ENCODE peak calls at places on chromosomes 16 and 17, in five cellular contexts. One of them, this sample, is unnamed.

GRCh38 chr17:40107266-40107980 is 7.0 kb upstream of the NR1D1 start:
- DNase-seq in CD8-positive, alpha-beta T cell: peak; percentile 50
- DNase-seq in RWPE1: no peak
- DNase-seq in foreskin fibroblast: no peak
- DNase-seq in bronchial epithelial cell: no peak
- DNase-seq in this sample: no peak

GRCh38 chr17:5635949-5636348 is 51.6 kb upstream of the NLRP1 start:
- DNase-seq in CD8-positive, alpha-beta T cell: no peak
- DNase-seq in RWPE1: no peak
- DNase-seq in foreskin fibroblast: no peak
- DNase-seq in bronchial epithelial cell: no peak
- DNase-seq in this sample: no peak

GRCh38 chr16:58019866-58020538 is 5.6 kb upstream of the MMP15 start:
- DNase-seq in RWPE1: no peak
- DNase-seq in foreskin fibroblast: no peak
- DNase-seq in CD8-positive, alpha-beta T cell: no peak
- DNase-seq in bronchial epithelial cell: no peak
- DNase-seq in this sample: no peak

GRCh38 chr17:41308251-41308917 is 725 bp downstream of the KRTAP16-1 start:
- DNase-seq in bronchial epithelial cell: peak; percentile 10
- DNase-seq in foreskin fibroblast: peak; percentile 17
- DNase-seq in RWPE1: no peak
- DNase-seq in CD8-positive, alpha-beta T cell: peak; percentile 95
- DNase-seq in this sample: peak; percentile 46

GRCh38 chr17:80110927-80111701 is 9.7 kb downstream of the GAA start:
- DNase-seq in CD8-positive, alpha-beta T cell: no peak
- DNase-seq in bronchial epithelial cell: no peak
- DNase-seq in RWPE1: no peak
- DNase-seq in foreskin fibroblast: no peak
- DNase-seq in this sample: no peak

GRCh38 chr16:82835487-82836160 is 208.9 kb downstream of the CDH13 start:
- DNase-seq in bronchial epithelial cell: peak; percentile 61
- DNase-seq in foreskin fibroblast: no peak
- DNase-seq in RWPE1: no peak
- DNase-seq in CD8-positive, alpha-beta T cell: no peak
- DNase-seq in this sample: no peak

GRCh38 chr16:47880653-47881052 is 275.1 kb downstream of the ABCC12 start:
- DNase-seq in foreskin fibroblast: no peak
- DNase-seq in CD8-positive, alpha-beta T cell: no peak
- DNase-seq in bronchial epithelial cell: no peak
- DNase-seq in RWPE1: no peak
- DNase-seq in this sample: no peak

GRCh38 chr17:41695954-41696720 is 7.5 kb downstream of the EIF1 start:
- DNase-seq in foreskin fibroblast: peak; percentile 61
- DNase-seq in bronchial epithelial cell: peak; percentile 67
- DNase-seq in RWPE1: peak; percentile 77
- DNase-seq in CD8-positive, alpha-beta T cell: peak; percentile 83
- DNase-seq in this sample: peak; percentile 43

GRCh38 chr16:1045363-1046270 is 26.9 kb upstream of the SSTR5 start:
- DNase-seq in RWPE1: no peak
- DNase-seq in CD8-positive, alpha-beta T cell: no peak
- DNase-seq in bronchial epithelial cell: no peak
- DNase-seq in foreskin fibroblast: no peak
- DNase-seq in this sample: no peak

GRCh38 chr16:55257971-55258613 is 65.9 kb upstream of the IRX6 start:
- DNase-seq in foreskin fibroblast: peak; percentile 23
- DNase-seq in RWPE1: peak; percentile 48
- DNase-seq in CD8-positive, alpha-beta T cell: no peak
- DNase-seq in bronchial epithelial cell: peak; percentile 57
- DNase-seq in this sample: peak; percentile 69

GRCh38 chr16:85930321-85930720 is 31.4 kb downstream of the IRF8 start:
- DNase-seq in foreskin fibroblast: no peak
- DNase-seq in bronchial epithelial cell: no peak
- DNase-seq in CD8-positive, alpha-beta T cell: no peak
- DNase-seq in RWPE1: no peak
- DNase-seq in this sample: no peak

GRCh38 chr17:4672055-4672630 is 30.7 kb upstream of the ALOX15 start:
- DNase-seq in CD8-positive, alpha-beta T cell: no peak
- DNase-seq in foreskin fibroblast: no peak
- DNase-seq in bronchial epithelial cell: no peak
- DNase-seq in RWPE1: no peak
- DNase-seq in this sample: no peak

GRCh38 chr17:13030459-13031305 is 12.9 kb upstream of the ELAC2 start:
- DNase-seq in foreskin fibroblast: peak; percentile 41
- DNase-seq in RWPE1: peak; percentile 34
- DNase-seq in bronchial epithelial cell: peak; percentile 31
- DNase-seq in CD8-positive, alpha-beta T cell: no peak
- DNase-seq in this sample: peak; percentile 23

GRCh38 chr17:40122466-40122943 is 734 bp downstream of the MSL1 start:
- DNase-seq in RWPE1: no peak
- DNase-seq in foreskin fibroblast: no peak
- DNase-seq in CD8-positive, alpha-beta T cell: no peak
- DNase-seq in bronchial epithelial cell: no peak
- DNase-seq in this sample: peak; percentile 62

GRCh38 chr16:84360170-84360569 is 8.2 kb upstream of the ATP2C2 start:
- DNase-seq in RWPE1: no peak
- DNase-seq in CD8-positive, alpha-beta T cell: peak; percentile 72
- DNase-seq in bronchial epithelial cell: peak; percentile 86
- DNase-seq in foreskin fibroblast: no peak
- DNase-seq in this sample: no peak

GRCh38 chr17:19996502-19996901 is 12.7 kb upstream of the SPECC1 start:
- DNase-seq in bronchial epithelial cell: peak; percentile 8
- DNase-seq in RWPE1: no peak
- DNase-seq in CD8-positive, alpha-beta T cell: no peak
- DNase-seq in foreskin fibroblast: no peak
- DNase-seq in this sample: no peak

GRCh38 chr17:31696184-31696602 is 162.9 kb downstream of the COPRS start:
- DNase-seq in CD8-positive, alpha-beta T cell: no peak
- DNase-seq in foreskin fibroblast: peak; percentile 98
- DNase-seq in RWPE1: no peak
- DNase-seq in bronchial epithelial cell: no peak
- DNase-seq in this sample: peak; percentile 44

GRCh38 chr16:66872927-66873684 is 7.2 kb upstream of the PDP2 start:
- DNase-seq in bronchial epithelial cell: peak; percentile 99
- DNase-seq in RWPE1: peak; percentile 86
- DNase-seq in CD8-positive, alpha-beta T cell: peak; percentile 86
- DNase-seq in foreskin fibroblast: peak; percentile 100
- DNase-seq in this sample: peak; percentile 94

GRCh38 chr17:6075845-6076244 is 5.7 kb downstream of the WSCD1 start:
- DNase-seq in bronchial epithelial cell: no peak
- DNase-seq in RWPE1: no peak
- DNase-seq in CD8-positive, alpha-beta T cell: no peak
- DNase-seq in foreskin fibroblast: no peak
- DNase-seq in this sample: no peak

GRCh38 chr16:14369734-14370598 is 260.1 kb downstream of the PARN start:
- DNase-seq in RWPE1: no peak
- DNase-seq in bronchial epithelial cell: no peak
- DNase-seq in foreskin fibroblast: no peak
- DNase-seq in CD8-positive, alpha-beta T cell: no peak
- DNase-seq in this sample: no peak

GRCh38 chr17:62824290-62825135 is 16.4 kb upstream of the MARCHF10 start:
- DNase-seq in RWPE1: peak; percentile 94
- DNase-seq in foreskin fibroblast: peak; percentile 96
- DNase-seq in CD8-positive, alpha-beta T cell: no peak
- DNase-seq in bronchial epithelial cell: peak; percentile 97
- DNase-seq in this sample: no peak

GRCh38 chr16:88838566-88838965 is 18.2 kb downstream of the GALNS start:
- DNase-seq in foreskin fibroblast: no peak
- DNase-seq in CD8-positive, alpha-beta T cell: no peak
- DNase-seq in bronchial epithelial cell: no peak
- DNase-seq in RWPE1: no peak
- DNase-seq in this sample: no peak

GRCh38 chr17:10192500-10192899 is 5.9 kb downstream of the GAS7 start:
- DNase-seq in RWPE1: no peak
- DNase-seq in foreskin fibroblast: no peak
- DNase-seq in CD8-positive, alpha-beta T cell: no peak
- DNase-seq in bronchial epithelial cell: no peak
- DNase-seq in this sample: no peak

GRCh38 chr16:30740364-30741251 is 7.6 kb upstream of the PHKG2 start:
- DNase-seq in CD8-positive, alpha-beta T cell: no peak
- DNase-seq in RWPE1: peak; percentile 99
- DNase-seq in foreskin fibroblast: peak; percentile 77
- DNase-seq in bronchial epithelial cell: peak; percentile 98
- DNase-seq in this sample: peak; percentile 96

GRCh38 chr16:67013823-67014640 is 14.9 kb upstream of the CBFB start:
- DNase-seq in CD8-positive, alpha-beta T cell: peak; percentile 67
- DNase-seq in foreskin fibroblast: peak; percentile 37
- DNase-seq in bronchial epithelial cell: peak; percentile 12
- DNase-seq in RWPE1: peak; percentile 44
- DNase-seq in this sample: peak; percentile 80

GRCh38 chr17:71764507-71764906 is 356.3 kb upstream of the SOX9 start:
- DNase-seq in bronchial epithelial cell: no peak
- DNase-seq in RWPE1: peak; percentile 3
- DNase-seq in foreskin fibroblast: no peak
- DNase-seq in CD8-positive, alpha-beta T cell: no peak
- DNase-seq in this sample: peak; percentile 44
- TF ChIP-seq CTCF in bronchial epithelial cell: peak; percentile 59
- TF ChIP-seq CTCF in RWPE1: no peak
- TF ChIP-seq CTCF in foreskin fibroblast: no peak
- TF ChIP-seq CTCF in CD8-positive, alpha-beta T cell: no peak
- TF ChIP-seq CTCF in this sample: no peak

DNA sequence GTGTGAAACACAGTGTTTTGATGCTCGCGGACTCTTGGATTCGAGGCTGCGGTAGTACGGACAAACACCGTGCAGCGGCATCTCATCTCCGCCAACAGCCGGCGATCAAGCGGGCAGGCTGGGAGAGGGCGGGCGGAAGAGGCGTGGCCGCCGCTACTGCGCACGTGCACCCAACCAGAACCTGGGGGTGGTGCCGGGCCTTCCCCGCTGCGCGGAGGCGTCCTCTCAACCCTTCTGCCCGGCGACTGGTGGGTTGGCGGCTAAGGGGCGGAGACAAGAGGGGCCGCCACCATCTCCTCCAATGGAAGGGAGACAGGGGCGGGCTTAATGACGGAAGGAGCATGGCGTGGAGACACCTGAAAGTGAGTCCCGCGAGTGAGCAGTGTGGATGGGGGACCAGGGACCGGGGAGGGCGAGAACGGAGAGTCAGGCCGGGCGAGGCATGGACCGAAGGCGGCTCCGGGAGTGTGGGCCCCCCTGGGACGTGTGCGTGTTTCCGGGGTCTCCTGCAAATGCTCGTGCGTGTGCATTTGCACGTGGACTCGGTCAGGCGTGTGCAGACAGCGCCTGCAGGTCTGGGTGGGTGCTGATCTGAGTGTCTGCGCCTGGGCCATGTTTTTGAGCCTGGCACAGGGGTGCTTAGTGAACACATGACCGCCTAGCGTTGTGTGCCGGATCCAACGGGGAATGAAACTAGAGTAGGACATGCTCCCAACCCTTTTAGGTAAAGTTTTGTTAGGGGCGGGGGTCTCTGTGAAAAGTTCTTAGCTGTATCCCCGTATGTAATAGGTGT is at the start of gene DHODH:
- DNase-seq in RWPE1: peak; percentile 99
- DNase-seq in bronchial epithelial cell: peak; percentile 91
- DNase-seq in CD8-positive, alpha-beta T cell: peak; percentile 98
- DNase-seq in foreskin fibroblast: peak; percentile 98
- DNase-seq in this sample: peak; percentile 99
- TF ChIP-seq CTCF in RWPE1: no peak
- TF ChIP-seq CTCF in bronchial epithelial cell: no peak
- TF ChIP-seq CTCF in CD8-positive, alpha-beta T cell: no peak
- TF ChIP-seq CTCF in foreskin fibroblast: peak; percentile 15
- TF ChIP-seq CTCF in this sample: no peak

DNA sequence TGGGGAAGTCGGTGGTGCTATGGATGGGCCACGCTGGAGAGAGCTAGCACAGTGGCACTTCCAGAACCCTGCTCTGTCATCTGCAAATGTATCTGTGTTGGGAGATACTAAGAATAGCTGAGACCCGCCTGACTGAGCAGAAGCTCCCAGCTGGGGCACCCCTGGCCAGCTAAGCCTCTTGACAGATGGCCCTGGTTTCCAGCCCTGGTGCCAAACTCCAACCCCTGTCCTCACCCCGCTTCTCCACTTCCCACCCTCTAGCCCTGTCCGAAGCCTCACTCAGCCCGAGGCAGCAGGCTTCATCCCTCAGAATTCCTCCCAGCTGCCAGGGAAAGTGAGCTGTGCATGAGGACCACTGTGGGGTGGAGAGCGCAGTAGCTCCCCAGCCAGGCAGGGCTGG is 124.4 kb downstream of the CCDC144A start:
- DNase-seq in bronchial epithelial cell: no peak
- DNase-seq in foreskin fibroblast: no peak
- DNase-seq in CD8-positive, alpha-beta T cell: no peak
- DNase-seq in RWPE1: no peak
- DNase-seq in this sample: no peak
- TF ChIP-seq CTCF in bronchial epithelial cell: no peak
- TF ChIP-seq CTCF in foreskin fibroblast: no peak
- TF ChIP-seq CTCF in CD8-positive, alpha-beta T cell: no peak
- TF ChIP-seq CTCF in RWPE1: no peak
- TF ChIP-seq CTCF in this sample: no peak

DNA sequence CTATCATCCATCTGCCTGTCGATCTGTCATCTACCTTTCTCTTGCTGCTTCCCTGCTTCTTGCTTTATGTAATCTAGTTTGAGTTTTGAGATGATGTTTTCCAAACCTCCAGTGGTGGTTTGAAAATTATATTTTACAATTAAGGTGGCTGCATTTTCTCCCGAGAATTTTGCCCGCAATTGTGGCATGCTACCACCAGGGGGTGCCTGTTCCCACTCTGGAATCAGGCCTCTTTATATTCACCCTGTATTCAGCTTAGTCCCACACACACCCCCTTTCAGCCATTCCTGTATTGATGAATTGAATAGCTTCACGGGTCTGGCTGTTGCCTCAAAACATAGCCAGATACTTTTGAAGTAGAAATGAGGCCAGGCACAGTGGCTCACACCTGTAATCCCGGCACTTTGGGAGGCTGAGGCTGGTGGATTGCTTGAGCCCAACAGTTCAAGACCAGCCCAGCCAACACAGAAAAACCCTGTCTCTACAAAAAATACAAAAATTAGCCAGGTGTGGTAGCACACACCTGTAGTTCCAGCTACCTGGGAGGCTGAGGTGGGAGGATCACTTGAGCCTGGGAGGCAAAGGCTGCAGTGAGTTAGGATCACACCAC is 3.2 kb downstream of the PRSS22 start:
- DNase-seq in CD8-positive, alpha-beta T cell: no peak
- DNase-seq in foreskin fibroblast: no peak
- DNase-seq in bronchial epithelial cell: no peak
- DNase-seq in RWPE1: no peak
- DNase-seq in this sample: no peak
- TF ChIP-seq CTCF in CD8-positive, alpha-beta T cell: no peak
- TF ChIP-seq CTCF in foreskin fibroblast: peak; percentile 29
- TF ChIP-seq CTCF in bronchial epithelial cell: peak; percentile 47
- TF ChIP-seq CTCF in RWPE1: peak; percentile 46
- TF ChIP-seq CTCF in this sample: no peak

This sample was measured in body of pancreas.